ENCODE peak calls at places on chromosomes 2 and 18, in four cellular contexts. M, J, G and P are unnamed samples.

GRCh38 chr2:74675090-74675489 is 21.0 kb downstream of the SEMA4F start:
- DNase-seq in G (no peak), M (no peak), J (no peak), P (no peak)

GRCh38 chr18:58363767-58364540 is 264.9 kb downstream of the ALPK2 start:
- DNase-seq in G (no peak), M (peak), J (no peak), P (no peak)

GRCh38 chr2:26870585-26871095 is 22.7 kb downstream of the DPYSL5 start:
- DNase-seq in J (no peak), G (no peak), M (no peak), P (no peak)

GRCh38 chr2:168401771-168402170 is 54.3 kb upstream of the CERS6 start:
- DNase-seq in G (no peak), M (no peak), J (no peak), P (no peak)

GRCh38 chr2:230866704-230867561 is 2.2 kb downstream of the ITM2C start:
- DNase-seq in G (no peak), J (no peak), M (no peak), P (peak)

GRCh38 chr2:173657996-173658717 is 303.5 kb downstream of the CDCA7 start:
- DNase-seq in J (no peak), G (no peak), M (peak), P (no peak)

GRCh38 chr18:11518788-11519685 is 90.4 kb upstream of the SLC35G4 start:
- DNase-seq in G (no peak), J (peak), M (peak), P (peak)

GRCh38 chr2:210503622-210504300 is 27.2 kb upstream of the LANCL1 start:
- DNase-seq in M (no peak), G (no peak), J (no peak), P (no peak)

GRCh38 chr2:126766897-126767296 is 110.9 kb downstream of the GYPC start:
- DNase-seq in J (no peak), G (peak), M (no peak), P (no peak)
- H3K4me3 ChIP-seq in J (no peak), G (no peak), M (no peak), P (no peak)

GRCh38 chr2:46702537-46702936 is 213.1 kb downstream of the MCFD2 start:
- DNase-seq in J (no peak), M (no peak), G (no peak), P (no peak)
- H3K4me3 ChIP-seq in J (no peak), M (no peak), G (no peak), P (no peak)

GRCh38 chr2:96413067-96413722 is 77.6 kb downstream of the NCAPH start:
- DNase-seq in J (no peak), G (no peak), M (peak), P (no peak)

GRCh38 chr2:96415684-96416083 is 80.1 kb downstream of the NCAPH start:
- DNase-seq in M (no peak), J (no peak), G (no peak), P (no peak)

GRCh38 chr2:96414161-96414713 is 78.7 kb downstream of the NCAPH start:
- DNase-seq in M (no peak), G (no peak), J (no peak), P (no peak)

GRCh38 chr2:96409543-96410184 is 74.1 kb downstream of the NCAPH start:
- DNase-seq in J (no peak), G (no peak), M (no peak), P (no peak)

DNA sequence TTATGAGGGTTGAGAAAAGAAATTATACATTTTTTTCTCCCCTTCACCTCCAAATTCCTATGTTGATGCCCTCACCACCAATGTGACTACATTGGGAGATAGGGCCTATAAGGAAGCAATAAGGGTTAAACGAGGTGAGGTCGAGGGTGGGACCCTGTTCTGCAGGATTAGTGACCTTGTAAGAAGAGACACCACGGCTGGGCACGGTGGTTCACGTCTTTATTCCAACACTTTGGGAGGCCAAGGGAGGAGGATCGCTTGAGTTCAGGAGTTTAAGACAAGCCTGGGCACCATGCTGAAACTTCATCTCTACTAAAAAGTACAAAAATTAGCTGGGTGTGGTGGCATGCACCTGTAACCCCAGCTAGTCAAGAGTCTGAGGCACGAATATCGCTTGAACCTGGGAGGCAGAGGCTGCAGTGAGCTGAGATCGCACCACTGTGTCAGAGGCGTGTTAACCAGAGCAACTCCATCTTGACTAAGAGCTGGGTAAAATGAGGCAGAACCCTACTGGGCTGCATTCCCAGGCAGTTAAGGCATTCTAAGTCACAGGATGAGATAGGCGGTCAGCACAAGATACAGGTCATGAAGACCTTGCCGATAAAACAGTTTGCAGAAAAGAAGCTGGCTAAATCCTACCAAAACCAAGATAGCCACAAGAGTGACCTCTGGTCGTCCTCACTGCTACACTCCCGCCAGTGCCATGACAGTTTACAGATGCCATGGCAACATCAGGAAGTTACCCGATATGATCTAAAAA is 76.9 kb downstream of the NCAPH start:
- DNase-seq in J (no peak), G (no peak), M (no peak), P (no peak)
- H3K4me3 ChIP-seq in J (no peak), G (peak), M (peak), P (no peak)

GRCh38 chr2:60885683-60886082 is 4.3 kb downstream of the REL start:
- DNase-seq in J (no peak), M (peak), G (no peak), P (no peak)
- H3K4me3 ChIP-seq in J (peak), M (no peak), G (peak), P (no peak)

GRCh38 chr18:63316612-63317555 is 2.7 kb downstream of the BCL2 start:
- DNase-seq in G (no peak), M (no peak), J (peak), P (no peak)
- H3K4me3 ChIP-seq in G (peak), M (no peak), J (peak), P (peak)

GRCh38 chr2:69083126-69083733 is 70.3 kb downstream of the ANTXR1 start:
- DNase-seq in M (peak), J (no peak), G (no peak), P (no peak)
- H3K4me3 ChIP-seq in M (no peak), J (no peak), G (no peak), P (no peak)

GRCh38 chr18:35051978-35052377 is 10.8 kb downstream of the MAPRE2 start:
- DNase-seq in J (no peak), G (no peak), M (no peak), P (no peak)

GRCh38 chr18:35047697-35048292 is 6.6 kb downstream of the MAPRE2 start:
- DNase-seq in G (no peak), J (no peak), M (no peak), P (no peak)

GRCh38 chr18:35049111-35050003 is 8.1 kb downstream of the MAPRE2 start:
- DNase-seq in J (peak), M (peak), G (no peak), P (no peak)

GRCh38 chr18:35050004-35050623 is 8.9 kb downstream of the MAPRE2 start:
- DNase-seq in J (peak), G (no peak), M (peak), P (no peak)

GRCh38 chr18:35050638-35051287 is 9.6 kb downstream of the MAPRE2 start:
- DNase-seq in G (no peak), M (no peak), J (peak), P (no peak)
- H3K4me3 ChIP-seq in G (no peak), M (no peak), J (peak), P (no peak)

DNA sequence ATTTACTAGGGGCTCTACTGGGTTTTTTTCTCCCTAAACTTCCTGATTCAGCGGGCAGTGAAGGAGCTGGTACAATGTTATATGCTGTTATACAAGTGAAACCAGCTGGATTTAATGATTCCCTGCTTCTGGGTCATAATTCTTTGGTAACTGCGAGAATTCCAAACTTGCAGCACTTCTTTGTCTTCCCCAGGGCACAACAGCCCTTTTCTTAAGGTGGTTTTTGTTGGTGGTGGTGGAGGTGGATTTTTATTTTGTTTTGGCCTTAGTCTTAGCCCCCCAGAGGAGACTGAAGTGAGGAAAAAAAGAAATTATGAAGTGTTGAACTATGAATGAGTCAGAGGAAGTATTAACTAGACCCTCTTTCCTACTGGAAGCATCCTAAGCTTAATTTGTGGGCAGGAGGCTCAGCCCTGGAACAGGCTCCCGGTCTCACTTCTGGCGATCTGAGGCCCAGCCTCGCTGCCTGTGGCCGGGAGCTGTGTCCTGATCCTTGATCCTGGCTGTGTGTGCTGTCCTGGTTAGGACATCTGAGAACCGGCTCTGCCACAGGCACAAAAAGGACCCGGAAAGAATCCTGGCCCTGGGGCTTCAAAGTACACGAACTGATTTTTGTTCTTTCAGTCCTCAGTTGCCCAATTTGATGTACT is 141.9 kb downstream of the LYPD6B start:
- DNase-seq in M (no peak), G (no peak), J (no peak), P (no peak)
- H3K4me3 ChIP-seq in M (no peak), G (no peak), J (no peak), P (no peak)